ENCODE peak calls at places on chromosome 6, in six cellular contexts. O, C, Q, V, A and P are unnamed samples.

GRCh38 chr6:37636801-37637561 is 60.7 kb downstream of the MDGA1 start:
- DNase-seq in Q (no peak), O (no peak), A (no peak), V (no peak), C (no peak), P (no peak)

GRCh38 chr6:45045253-45045601 is 282.9 kb upstream of the RUNX2 start:
- DNase-seq in A (no peak), Q (no peak), C (no peak), O (no peak), V (no peak), P (no peak)

GRCh38 chr6:170090561-170090960 is 200.3 kb downstream of the DLL1 start:
- DNase-seq in A (no peak), C (no peak), O (no peak), Q (no peak), V (no peak), P (no peak)

GRCh38 chr6:17987576-17988421 is at the start of gene KIF13A:
- DNase-seq in O (peak), C (peak), A (no peak), Q (peak), V (peak), P (peak)

GRCh38 chr6:135146160-135146920 is 34.8 kb upstream of the MYB start:
- DNase-seq in C (no peak), V (peak), Q (no peak), O (peak), A (no peak), P (no peak)

GRCh38 chr6:44621846-44622245 is 234.3 kb downstream of the CDC5L start:
- DNase-seq in A (no peak), C (no peak), Q (no peak), V (no peak), O (no peak), P (no peak)

GRCh38 chr6:39243809-39244208 is 14.5 kb upstream of the KCNK5 start:
- DNase-seq in O (no peak), C (peak), Q (no peak), A (no peak), V (no peak), P (no peak)

GRCh38 chr6:46053034-46053933 is 37.6 kb upstream of the CLIC5 start:
- DNase-seq in Q (no peak), V (no peak), O (no peak), C (no peak), A (no peak), P (no peak)

GRCh38 chr6:136501514-136501913 is 48.7 kb downstream of the MAP7 start:
- DNase-seq in Q (no peak), C (no peak), A (no peak), O (no peak), V (no peak), P (no peak)

GRCh38 chr6:6711832-6712231 is 123.3 kb downstream of the LY86 start:
- DNase-seq in C (no peak), V (no peak), Q (no peak), A (no peak), O (no peak), P (no peak)

GRCh38 chr6:137904822-137905617 is 38.0 kb downstream of the TNFAIP3 start:
- DNase-seq in Q (no peak), A (no peak), O (no peak), V (no peak), C (no peak), P (no peak)

GRCh38 chr6:156686940-156687874 is 90.0 kb upstream of the ARID1B start:
- DNase-seq in V (peak), Q (peak), O (peak), A (peak), C (peak), P (peak)

GRCh38 chr6:163413345-163414116 is 987 bp upstream of the QKI start:
- DNase-seq in Q (peak), V (peak), O (peak), C (peak), A (peak), P (peak)

GRCh38 chr6:163577404-163577803 is 162.9 kb downstream of the QKI start:
- DNase-seq in O (no peak), V (no peak), A (no peak), Q (no peak), C (no peak), P (no peak)

GRCh38 chr6:30009113-30009512 is 52.0 kb upstream of the POLR1H start:
- DNase-seq in A (no peak), V (no peak), Q (no peak), O (no peak), C (no peak), P (no peak)

GRCh38 chr6:30013296-30013922 is 47.7 kb upstream of the POLR1H start:
- DNase-seq in A (no peak), V (peak), C (no peak), Q (peak), O (no peak), P (peak)
- TF ChIP-seq CTCF in A (peak), V (peak), C (peak), Q (peak), O (peak), P (peak)

GRCh38 chr6:150258381-150258780 is 110.4 kb upstream of the IYD start:
- DNase-seq in V (no peak), C (no peak), O (no peak), Q (no peak), A (no peak), P (no peak)

GRCh38 chr6:150256618-150257272 is 112.1 kb upstream of the IYD start:
- DNase-seq in A (no peak), O (peak), C (no peak), Q (no peak), V (peak), P (no peak)

GRCh38 chr6:150253489-150253888 is 110.6 kb downstream of the PPP1R14C start:
- DNase-seq in C (no peak), A (no peak), O (no peak), V (no peak), Q (no peak), P (no peak)

GRCh38 chr6:150254671-150255228 is 111.9 kb downstream of the PPP1R14C start:
- DNase-seq in A (no peak), O (peak), C (no peak), V (no peak), Q (no peak), P (no peak)

DNA sequence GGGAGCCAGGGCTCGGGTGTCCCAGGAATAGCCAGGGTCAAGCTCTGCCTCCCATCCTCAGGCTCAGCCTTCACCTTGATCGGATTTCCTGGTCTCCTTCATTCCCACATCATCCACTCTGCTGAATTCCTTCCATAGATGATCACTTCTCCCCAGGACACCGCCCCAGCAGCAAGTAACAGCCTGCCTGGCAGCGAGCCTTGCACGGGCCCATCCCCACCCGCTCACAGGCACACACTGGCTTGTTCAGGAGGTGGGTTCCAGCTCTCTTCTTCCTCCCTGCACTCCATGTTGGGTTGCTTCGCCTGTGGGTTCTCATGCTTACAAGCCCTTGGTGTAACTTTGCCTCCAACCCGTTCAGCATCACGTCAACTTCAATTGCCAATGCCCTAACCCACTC is 113.0 kb upstream of the IYD start:
- DNase-seq in Q (no peak), A (no peak), C (no peak), O (no peak), V (peak), P (no peak)
- H3K27ac ChIP-seq in Q (no peak), A (no peak), C (peak), O (no peak), V (peak), P (no peak)

GRCh38 chr6:104623052-104623690 is 236.5 kb downstream of the HACE1 start:
- DNase-seq in A (no peak), C (no peak), V (no peak), O (no peak), Q (peak), P (peak)
- TF ChIP-seq CTCF in A (no peak), C (no peak), V (peak), O (no peak), Q (peak), P (peak)

GRCh38 chr6:111985202-111985731 is 68.6 kb upstream of the CCN6 start:
- DNase-seq in O (peak), C (no peak), A (no peak), Q (peak), V (peak), P (peak)
- H3K27ac ChIP-seq in O (no peak), C (no peak), A (no peak), Q (peak), V (no peak), P (no peak)

DNA sequence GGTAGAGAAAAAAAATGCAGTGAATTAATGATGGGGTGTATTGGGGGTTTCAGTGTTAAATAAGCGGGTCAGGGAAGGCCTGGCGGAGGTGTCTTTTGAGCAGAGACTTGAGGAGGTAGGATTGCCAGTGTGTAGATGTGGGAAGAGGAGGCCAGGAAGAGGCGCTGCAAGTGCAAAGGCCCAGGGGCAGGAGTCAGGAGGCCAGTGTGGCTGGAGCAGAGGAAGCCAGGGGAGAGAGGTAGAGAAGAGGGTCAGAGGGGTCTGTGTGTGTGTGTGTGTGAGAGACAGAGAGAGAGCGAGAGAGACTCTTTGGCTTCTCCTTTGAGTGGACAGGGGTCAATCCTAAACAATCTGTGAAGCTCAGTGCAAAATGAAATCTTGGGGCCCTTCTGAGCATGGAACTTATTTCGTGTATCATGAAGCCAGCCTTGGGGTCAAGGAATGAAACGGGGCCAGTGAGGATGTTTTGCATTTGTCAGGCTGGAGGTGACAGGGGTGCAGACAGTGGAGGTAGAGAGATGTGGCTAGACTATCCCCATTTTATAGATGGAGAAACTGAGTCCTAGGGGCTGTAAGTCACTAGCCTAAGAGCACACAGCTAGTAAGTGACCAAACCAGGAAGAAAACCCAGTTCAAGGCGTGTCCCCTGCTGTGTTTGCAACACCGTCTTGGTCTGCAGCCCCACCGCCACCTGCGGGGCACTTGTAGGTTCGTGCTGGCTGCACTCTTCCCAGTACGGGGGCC is 9.7 kb upstream of the IP6K3 start:
- DNase-seq in C (no peak), Q (no peak), A (no peak), O (no peak), V (no peak), P (no peak)
- TF ChIP-seq CTCF in C (no peak), Q (no peak), A (no peak), O (no peak), V (no peak), P (no peak)

DNA sequence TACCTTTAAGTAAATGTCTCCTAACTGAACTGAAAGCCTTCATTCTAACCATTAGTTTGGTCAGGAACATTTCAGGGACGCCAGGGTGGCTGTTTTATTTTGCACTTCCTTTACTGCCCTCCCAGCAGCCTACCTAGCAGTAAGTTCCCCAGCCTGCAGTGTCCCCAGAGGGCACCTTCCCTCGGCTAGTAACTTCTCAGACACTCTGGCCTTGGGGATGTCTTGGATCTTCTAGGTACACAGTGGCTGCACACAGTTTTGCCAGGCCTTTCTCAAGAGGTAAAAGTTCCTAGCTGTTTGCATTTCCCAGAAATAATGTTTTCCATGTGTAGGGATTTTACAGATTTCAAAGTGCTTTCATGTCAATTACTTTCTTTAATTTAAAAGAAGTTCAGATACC is 378 bp upstream of the LAMA2 start:
- DNase-seq in A (no peak), C (no peak), V (no peak), Q (peak), O (peak), P (peak)
- H3K27ac ChIP-seq in A (peak), C (peak), V (no peak), Q (no peak), O (peak), P (no peak)

DNA sequence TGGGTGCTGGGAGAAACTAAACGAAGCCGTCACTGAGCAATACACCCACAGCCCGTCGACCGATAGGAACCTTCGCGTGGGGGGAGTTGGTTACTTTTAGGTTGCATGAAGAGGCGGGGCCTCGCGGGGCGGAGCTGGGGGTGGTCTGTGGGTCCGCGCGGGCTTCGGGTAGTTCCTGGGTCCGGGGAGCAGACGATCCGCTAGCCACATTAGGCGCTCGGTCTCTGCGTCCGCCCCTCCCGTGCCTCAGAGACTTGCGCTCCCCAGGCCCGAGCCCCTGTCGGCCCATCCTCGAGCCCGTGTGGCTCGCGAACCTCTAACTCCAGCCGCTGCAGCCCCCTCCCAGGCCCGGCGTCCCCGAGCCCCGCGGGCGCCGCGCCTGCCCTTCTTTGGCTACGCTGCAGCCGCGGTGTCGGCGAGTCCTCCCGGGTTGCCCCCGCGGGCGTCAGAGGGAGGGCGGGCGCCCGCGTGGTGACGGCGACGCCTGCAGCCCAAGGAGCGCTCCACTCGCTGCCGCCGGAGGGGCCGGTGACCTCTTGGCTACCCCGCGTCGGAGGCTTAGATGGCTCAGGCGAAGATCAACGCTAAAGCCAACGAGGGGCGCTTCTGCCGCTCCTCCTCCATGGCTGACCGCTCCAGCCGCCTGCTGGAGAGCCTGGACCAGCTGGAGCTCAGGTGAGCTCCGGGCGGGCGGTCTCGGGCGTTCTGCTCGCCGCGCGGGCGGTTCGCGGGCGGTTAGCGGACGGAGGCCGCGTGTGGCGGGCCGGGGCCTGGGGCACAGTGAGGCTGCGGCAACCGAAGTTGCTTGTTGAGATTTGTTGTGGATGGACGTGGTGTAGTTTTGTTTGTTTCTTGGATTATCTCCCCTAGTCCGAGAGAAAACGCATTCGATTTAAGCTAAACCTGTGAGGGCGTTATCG is at the start of gene BAG2:
- DNase-seq in Q (peak), A (peak), V (peak), O (peak), C (peak), P (peak)
- TF ChIP-seq CTCF in Q (peak), A (peak), V (no peak), O (no peak), C (peak), P (peak)